ENCODE peak calls at places on chromosomes 6 and 20, in eight cellular contexts. S is fibroblast of lung; M is cardiac muscle cell; O is suprapubic skin; F is brain microvascular endothelial cell; L is CD8-positive, alpha-beta T cell; X is testis; C is prostate gland. E is an unnamed sample.

GRCh38 chr6:116616757-116617093 is 446 bp downstream of the RSPH4A start:
- DNase-seq in S (no peak), M (no peak), O (no peak), F (no peak), L (no peak), X (peak), C (no peak), E (no peak)

GRCh38 chr6:21454262-21454661 is 139.3 kb upstream of the SOX4 start:
- DNase-seq in S (no peak), M (no peak), O (no peak), F (no peak), L (no peak), X (no peak), C (no peak), E (no peak)

GRCh38 chr6:5422321-5422915 is 161.1 kb downstream of the FARS2 start:
- DNase-seq in S (peak), M (peak), O (no peak), F (peak), L (no peak), X (peak), C (peak), E (no peak)

GRCh38 chr6:147283460-147283859 is 79.2 kb downstream of the STXBP5 start:
- DNase-seq in S (peak), M (no peak), O (no peak), F (no peak), L (no peak), X (no peak), C (no peak), E (no peak)

GRCh38 chr6:14635933-14636599 is 518.5 kb downstream of the CD83 start:
- DNase-seq in S (no peak), M (no peak), O (no peak), F (no peak), L (no peak), X (no peak), C (no peak), E (no peak)

GRCh38 chr6:151093706-151094105 is 146.1 kb upstream of the AKAP12 start:
- DNase-seq in S (no peak), M (no peak), O (no peak), F (no peak), L (no peak), X (no peak), C (no peak), E (no peak)

GRCh38 chr6:50976907-50977306 is 158.2 kb downstream of the TFAP2B start:
- DNase-seq in S (no peak), M (no peak), O (no peak), F (no peak), L (no peak), X (no peak), C (no peak), E (no peak)

GRCh38 chr6:170095273-170095976 is 195.5 kb downstream of the DLL1 start:
- DNase-seq in S (no peak), M (no peak), O (peak), F (no peak), L (no peak), X (peak), C (no peak), E (no peak)

GRCh38 chr6:6679633-6680032 is 91.1 kb downstream of the LY86 start:
- DNase-seq in S (no peak), M (no peak), O (no peak), F (no peak), L (no peak), X (no peak), C (no peak), E (no peak)

GRCh38 chr6:152185158-152185574 is 377.7 kb downstream of the ESR1 start:
- DNase-seq in S (no peak), M (no peak), O (no peak), F (no peak), L (no peak), X (no peak), C (no peak), E (no peak)

GRCh38 chr6:127515234-127515793 is 3.8 kb downstream of the MTCL3 start:
- DNase-seq in S (peak), M (peak), O (no peak), F (peak), L (no peak), X (no peak), C (no peak), E (no peak)

GRCh38 chr20:44185574-44185973 is 1.4 kb downstream of the JPH2 start:
- DNase-seq in S (no peak), M (no peak), O (no peak), F (no peak), L (no peak), X (no peak), C (no peak), E (no peak)
- H3K4me3 ChIP-seq in S (no peak), M (peak), O (peak), F (no peak), L (no peak), X (no peak), C (no peak), E (no peak)

GRCh38 chr6:31546339-31546961 is at the start of gene ATP6V1G2:
- DNase-seq in S (peak), M (peak), O (peak), F (peak), L (peak), X (peak), C (peak), E (peak)

GRCh38 chr6:31548423-31548873 is 1.0 kb downstream of the NFKBIL1 start:
- DNase-seq in S (no peak), M (no peak), O (no peak), F (no peak), L (no peak), X (no peak), C (no peak), E (no peak)

GRCh38 chr6:31545291-31545690 is 1.1 kb downstream of the ATP6V1G2 start:
- DNase-seq in S (no peak), M (no peak), O (no peak), F (no peak), L (no peak), X (no peak), C (no peak), E (no peak)

GRCh38 chr6:31547727-31548422 is 467 bp downstream of the NFKBIL1 start:
- DNase-seq in S (no peak), M (no peak), O (no peak), F (no peak), L (no peak), X (no peak), C (no peak), E (no peak)

DNA sequence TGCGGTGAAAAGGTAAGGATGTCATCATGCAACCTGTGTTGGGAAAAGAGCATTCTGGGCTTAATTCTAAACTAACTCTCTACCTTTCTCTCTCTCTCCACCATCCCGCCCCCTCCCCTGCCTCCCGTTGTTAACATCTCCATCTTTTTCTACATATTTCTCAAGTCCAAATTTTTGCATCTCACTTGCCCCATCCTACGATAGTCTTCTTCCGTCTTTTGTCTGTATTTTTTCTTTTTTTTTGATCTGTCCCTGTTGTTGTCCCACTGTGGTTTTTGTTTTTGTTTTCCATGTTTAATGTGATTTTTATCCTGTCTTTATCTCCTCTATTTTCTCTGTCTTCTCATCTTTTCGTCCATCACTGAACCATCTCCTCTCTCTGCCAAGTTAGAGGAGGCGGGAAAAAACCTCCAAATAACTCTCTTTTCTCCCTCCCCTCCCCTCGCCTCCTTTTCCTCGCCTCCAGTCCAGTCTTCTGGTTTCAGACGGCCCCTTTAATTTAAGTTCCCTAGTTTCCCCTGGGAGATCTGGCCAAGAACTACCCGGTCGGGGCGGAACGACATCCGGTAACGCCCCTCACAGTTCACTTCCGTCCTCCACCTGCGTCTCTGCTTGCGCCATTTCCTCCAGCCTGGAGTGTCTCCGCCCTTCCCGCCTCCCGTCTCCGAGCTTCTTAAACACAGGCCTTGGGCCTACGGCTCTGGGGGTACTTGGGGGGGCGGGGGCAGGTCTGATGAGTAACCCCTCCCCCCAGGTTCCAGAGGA is at the start of gene NFKBIL1:
- DNase-seq in S (peak), M (peak), O (peak), F (peak), L (peak), X (peak), C (peak), E (peak)
- TF ChIP-seq CTCF in S (no peak), M (no peak), O (no peak), F (no peak), L (peak), X (no peak), C (no peak), E (no peak)

DNA sequence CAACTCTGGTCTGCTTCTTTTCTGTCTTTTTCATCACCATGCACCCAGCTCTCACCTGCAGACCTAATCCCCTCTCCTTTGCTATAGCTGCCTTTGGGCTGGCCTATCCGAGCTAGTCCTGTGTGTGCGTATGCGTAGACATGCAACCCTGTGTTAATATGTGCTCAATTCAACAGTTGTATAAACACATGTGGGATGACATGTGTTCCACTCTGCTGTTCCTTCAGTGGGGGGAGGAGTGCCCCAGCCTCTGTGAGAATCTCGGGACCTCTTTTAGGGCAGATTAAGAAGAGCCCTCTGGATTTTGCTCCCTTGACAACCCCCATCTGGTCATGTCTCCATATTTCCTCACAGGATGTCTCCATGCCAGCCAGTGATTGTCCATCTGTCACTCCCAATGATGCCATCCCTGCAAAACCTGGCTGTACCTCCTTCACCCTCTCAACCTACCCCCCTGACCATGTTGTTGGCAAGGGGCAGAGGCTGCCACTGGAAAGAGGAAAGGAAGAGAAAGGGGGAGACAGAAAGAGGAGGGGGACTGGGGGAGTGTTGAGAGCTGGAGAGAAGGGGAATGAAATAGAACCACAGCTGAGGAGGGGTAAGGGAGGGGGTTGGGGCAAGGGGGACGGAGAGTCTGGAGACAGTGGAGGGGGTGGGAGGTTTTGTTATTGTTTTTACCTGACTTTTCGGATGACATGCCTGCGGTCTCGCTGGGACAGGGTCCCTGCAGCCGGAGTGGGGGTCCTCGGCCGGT is 431 bp downstream of the PRRT1 start:
- DNase-seq in S (no peak), M (no peak), O (no peak), F (no peak), L (no peak), X (no peak), C (no peak), E (no peak)
- H3K4me3 ChIP-seq in S (peak), M (no peak), O (peak), F (peak), L (peak), X (peak), C (peak), E (no peak)

GRCh38 chr20:1924910-1925861 is 30.0 kb downstream of the SIRPA start:
- DNase-seq in S (no peak), M (no peak), O (no peak), F (no peak), L (no peak), X (no peak), C (no peak), E (no peak)
- TF ChIP-seq CTCF in S (no peak), M (no peak), O (no peak), F (no peak), L (no peak), X (no peak), C (no peak), E (no peak)

GRCh38 chr6:84618046-84618752 is 146.2 kb downstream of the TBX18 start:
- DNase-seq in S (peak), M (peak), O (no peak), F (peak), L (no peak), X (no peak), C (no peak), E (no peak)

GRCh38 chr6:84618836-84619235 is 145.6 kb downstream of the TBX18 start:
- DNase-seq in S (peak), M (peak), O (no peak), F (peak), L (no peak), X (no peak), C (no peak), E (no peak)

GRCh38 chr6:84625510-84625909 is 138.9 kb downstream of the TBX18 start:
- DNase-seq in S (no peak), M (peak), O (no peak), F (no peak), L (no peak), X (no peak), C (no peak), E (no peak)

GRCh38 chr6:84623956-84624680 is 140.3 kb downstream of the TBX18 start:
- DNase-seq in S (peak), M (peak), O (no peak), F (peak), L (no peak), X (no peak), C (no peak), E (no peak)
- H3K4me3 ChIP-seq in S (no peak), M (no peak), O (no peak), F (no peak), L (no peak), X (no peak), C (no peak), E (no peak)

GRCh38 chr6:45226081-45226480 is 102.0 kb upstream of the RUNX2 start:
- DNase-seq in S (no peak), M (no peak), O (no peak), F (no peak), L (no peak), X (no peak), C (no peak), E (no peak)
- TF ChIP-seq CTCF in S (no peak), M (peak), O (no peak), F (peak), L (no peak), X (no peak), C (no peak), E (peak)

GRCh38 chr6:138465007-138465645 is 34.2 kb downstream of the NHSL1 start:
- DNase-seq in S (peak), M (peak), O (no peak), F (peak), L (no peak), X (no peak), C (no peak), E (no peak)
- H3K4me3 ChIP-seq in S (no peak), M (no peak), O (no peak), F (no peak), L (no peak), X (no peak), C (no peak), E (no peak)